ENCODE peak calls at places on chromosome 17, in ten cellular contexts. Y is C1 segment of cervical spinal cord; F is endothelial cell; R is T1000; Q is renal cortical epithelial cell; J is ovary; T is GM04504; B is central memory CD4-positive, alpha-beta T cell; K is T-helper 22 cell; S is left lung. M is an unnamed sample.

GRCh38 chr17:75843577-75844529 is at the start of gene UNC13D:
- DNase-seq in Y (no peak), F (no peak), R (no peak), Q (no peak), J (no peak), T (no peak), B (peak), K (peak), S (peak), M (peak)

GRCh38 chr17:32742686-32743538 is 134.0 kb downstream of the MYO1D start:
- DNase-seq in Y (no peak), F (no peak), R (no peak), Q (no peak), J (no peak), T (no peak), B (no peak), K (no peak), S (no peak), M (no peak)

GRCh38 chr17:69425978-69426377 is 11.5 kb downstream of the MAP2K6 start:
- DNase-seq in Y (no peak), F (no peak), R (no peak), Q (no peak), J (no peak), T (no peak), B (no peak), K (no peak), S (no peak), M (no peak)

GRCh38 chr17:77794846-77795245 is 163.7 kb upstream of the TNRC6C start:
- DNase-seq in Y (no peak), F (no peak), R (no peak), Q (no peak), J (no peak), T (no peak), B (no peak), K (no peak), S (no peak), M (no peak)

GRCh38 chr17:74037320-74037719 is 166.2 kb upstream of the RPL38 start:
- DNase-seq in Y (no peak), F (peak), R (no peak), Q (peak), J (no peak), T (no peak), B (no peak), K (no peak), S (no peak), M (no peak)

GRCh38 chr17:691423-691822 is 23.2 kb downstream of the VPS53 start:
- DNase-seq in Y (no peak), F (no peak), R (no peak), Q (peak), J (no peak), T (peak), B (no peak), K (no peak), S (no peak), M (no peak)

GRCh38 chr17:41620583-41621434 is 3.6 kb downstream of the KRT17 start:
- DNase-seq in Y (no peak), F (no peak), R (no peak), Q (peak), J (no peak), T (no peak), B (no peak), K (no peak), S (no peak), M (no peak)

GRCh38 chr17:1829579-1830257 is at the start of the genes RPA1 and SMYD4:
- DNase-seq in Y (peak), F (peak), R (peak), Q (peak), J (peak), T (peak), B (peak), K (peak), S (peak), M (peak)

GRCh38 chr17:27345141-27345904 is 51.4 kb downstream of the WSB1 start:
- DNase-seq in Y (no peak), F (peak), R (no peak), Q (peak), J (no peak), T (no peak), B (no peak), K (no peak), S (no peak), M (no peak)

GRCh38 chr17:80086616-80087015 is 14.8 kb upstream of the GAA start:
- DNase-seq in Y (no peak), F (no peak), R (no peak), Q (no peak), J (no peak), T (no peak), B (no peak), K (no peak), S (no peak), M (no peak)

GRCh38 chr17:2041561-2042354 is at the start of gene OVCA2:
- DNase-seq in Y (peak), F (peak), R (peak), Q (peak), J (peak), T (peak), B (peak), K (peak), S (peak), M (peak)

GRCh38 chr17:62187681-62188080 is 122.6 kb upstream of the MED13 start:
- DNase-seq in Y (no peak), F (no peak), R (no peak), Q (peak), J (no peak), T (no peak), B (no peak), K (no peak), S (no peak), M (no peak)